ENCODE peak calls at places on chromosome 1, in seven cellular contexts. One of them, this sample, is unnamed.

GRCh38 chr1:42924249-42925131 is 34.2 kb downstream of the SLC2A1 start:
- DNase-seq in Peyer's patch: peak; percentile 96
- DNase-seq in astrocyte: peak; percentile 62
- DNase-seq in mammary epithelial cell: peak; percentile 77
- DNase-seq in ovary: peak; percentile 95
- DNase-seq in AG04450: peak; percentile 50
- DNase-seq in kidney epithelial cell: peak; percentile 43
- DNase-seq in this sample: no peak

GRCh38 chr1:180994262-180994661 is 28.4 kb downstream of the STX6 start:
- DNase-seq in mammary epithelial cell: peak; percentile 27
- DNase-seq in ovary: no peak
- DNase-seq in astrocyte: no peak
- DNase-seq in Peyer's patch: no peak
- DNase-seq in AG04450: no peak
- DNase-seq in kidney epithelial cell: no peak
- DNase-seq in this sample: no peak

GRCh38 chr1:66521736-66522365 is 12.1 kb upstream of the SGIP1 start:
- DNase-seq in kidney epithelial cell: no peak
- DNase-seq in ovary: no peak
- DNase-seq in mammary epithelial cell: peak; percentile 84
- DNase-seq in AG04450: peak; percentile 66
- DNase-seq in Peyer's patch: no peak
- DNase-seq in astrocyte: peak; percentile 90
- DNase-seq in this sample: peak; percentile 70

GRCh38 chr1:214912127-214912526 is 170.4 kb upstream of the KCNK2 start:
- DNase-seq in AG04450: no peak
- DNase-seq in Peyer's patch: no peak
- DNase-seq in mammary epithelial cell: no peak
- DNase-seq in kidney epithelial cell: no peak
- DNase-seq in astrocyte: no peak
- DNase-seq in ovary: no peak
- DNase-seq in this sample: no peak

GRCh38 chr1:204084247-204084772 is 11.4 kb downstream of the SOX13 start:
- DNase-seq in Peyer's patch: no peak
- DNase-seq in astrocyte: no peak
- DNase-seq in AG04450: no peak
- DNase-seq in kidney epithelial cell: no peak
- DNase-seq in ovary: no peak
- DNase-seq in mammary epithelial cell: no peak
- DNase-seq in this sample: no peak

GRCh38 chr1:157505481-157506272 is 46.6 kb downstream of the FCRL5 start:
- DNase-seq in Peyer's patch: peak; percentile 60
- DNase-seq in mammary epithelial cell: peak; percentile 36
- DNase-seq in astrocyte: peak; percentile 15
- DNase-seq in kidney epithelial cell: no peak
- DNase-seq in AG04450: peak; percentile 11
- DNase-seq in ovary: no peak
- DNase-seq in this sample: peak; percentile 12

GRCh38 chr1:230167419-230167852 is 100.4 kb downstream of the GALNT2 start:
- DNase-seq in Peyer's patch: no peak
- DNase-seq in astrocyte: peak; percentile 41
- DNase-seq in kidney epithelial cell: no peak
- DNase-seq in AG04450: no peak
- DNase-seq in ovary: no peak
- DNase-seq in mammary epithelial cell: peak; percentile 50
- DNase-seq in this sample: no peak

GRCh38 chr1:248857201-248857600 is 1.7 kb downstream of the ZNF692 start:
- DNase-seq in Peyer's patch: no peak
- DNase-seq in kidney epithelial cell: no peak
- DNase-seq in astrocyte: no peak
- DNase-seq in ovary: no peak
- DNase-seq in AG04450: no peak
- DNase-seq in mammary epithelial cell: no peak
- DNase-seq in this sample: no peak

GRCh38 chr1:76939107-76939816 is 72.0 kb downstream of the ST6GALNAC5 start:
- DNase-seq in Peyer's patch: no peak
- DNase-seq in astrocyte: peak; percentile 79
- DNase-seq in mammary epithelial cell: no peak
- DNase-seq in ovary: no peak
- DNase-seq in AG04450: no peak
- DNase-seq in kidney epithelial cell: peak; percentile 25
- DNase-seq in this sample: no peak

GRCh38 chr1:50080904-50081586 is 27.7 kb upstream of the ELAVL4 start:
- DNase-seq in astrocyte: no peak
- DNase-seq in Peyer's patch: no peak
- DNase-seq in ovary: no peak
- DNase-seq in kidney epithelial cell: no peak
- DNase-seq in AG04450: no peak
- DNase-seq in mammary epithelial cell: peak; percentile 8
- DNase-seq in this sample: no peak

GRCh38 chr1:5724847-5725246 is 267.4 kb downstream of the NPHP4 start:
- DNase-seq in astrocyte: no peak
- DNase-seq in mammary epithelial cell: no peak
- DNase-seq in kidney epithelial cell: no peak
- DNase-seq in ovary: no peak
- DNase-seq in Peyer's patch: no peak
- DNase-seq in AG04450: no peak
- DNase-seq in this sample: no peak

DNA sequence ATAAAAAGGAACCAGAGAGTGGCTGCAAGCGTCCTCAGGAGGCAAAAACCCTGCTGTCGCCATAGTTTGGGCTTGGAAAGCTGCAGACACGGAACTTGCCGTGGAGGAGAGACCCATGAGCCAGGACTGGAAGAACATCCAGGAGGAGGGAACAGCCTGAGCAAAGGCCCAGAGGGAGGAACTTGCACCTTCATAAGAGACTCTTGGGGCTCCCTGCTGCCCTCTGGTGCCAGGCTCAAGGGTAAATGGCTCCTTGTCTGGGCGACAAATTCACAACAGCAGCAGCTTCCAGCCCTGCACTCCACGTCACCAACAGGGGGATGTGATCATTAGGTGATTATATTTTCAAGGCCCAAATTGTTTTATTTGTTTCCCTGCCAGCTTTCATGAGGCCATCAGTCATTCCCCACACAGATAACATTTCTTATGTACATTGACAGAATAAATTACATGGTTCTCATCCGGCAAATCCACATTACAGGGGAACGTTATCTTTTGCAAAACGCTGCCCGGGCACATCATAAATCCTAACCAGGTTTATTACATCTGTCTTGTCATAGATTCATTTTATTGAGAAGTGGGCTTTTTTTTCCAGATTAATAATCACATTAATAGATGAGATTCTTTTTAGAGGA is 143.0 kb upstream of the GRIK3 start:
- DNase-seq in kidney epithelial cell: no peak
- DNase-seq in Peyer's patch: no peak
- DNase-seq in AG04450: no peak
- DNase-seq in astrocyte: no peak
- DNase-seq in ovary: no peak
- DNase-seq in mammary epithelial cell: peak; percentile 3
- DNase-seq in this sample: no peak
- TF ChIP-seq CTCF in kidney epithelial cell: peak; percentile 36
- TF ChIP-seq CTCF in Peyer's patch: no peak
- TF ChIP-seq CTCF in AG04450: peak; percentile 24
- TF ChIP-seq CTCF in astrocyte: no peak
- TF ChIP-seq CTCF in ovary: no peak
- TF ChIP-seq CTCF in mammary epithelial cell: peak; percentile 33
- TF ChIP-seq CTCF in this sample: peak; percentile 57

GRCh38 chr1:9687876-9688582 is 36.5 kb downstream of the PIK3CD start:
- DNase-seq in astrocyte: no peak
- DNase-seq in ovary: peak; percentile 56
- DNase-seq in AG04450: no peak
- DNase-seq in mammary epithelial cell: peak; percentile 34
- DNase-seq in Peyer's patch: peak; percentile 29
- DNase-seq in kidney epithelial cell: no peak
- DNase-seq in this sample: no peak

GRCh38 chr1:9689011-9689706 is 37.6 kb downstream of the PIK3CD start:
- DNase-seq in mammary epithelial cell: peak; percentile 66
- DNase-seq in astrocyte: no peak
- DNase-seq in AG04450: no peak
- DNase-seq in kidney epithelial cell: no peak
- DNase-seq in Peyer's patch: peak; percentile 89
- DNase-seq in ovary: peak; percentile 90
- DNase-seq in this sample: no peak

GRCh38 chr1:9688599-9688998 is 37.1 kb downstream of the PIK3CD start:
- DNase-seq in kidney epithelial cell: no peak
- DNase-seq in ovary: no peak
- DNase-seq in mammary epithelial cell: no peak
- DNase-seq in astrocyte: no peak
- DNase-seq in Peyer's patch: no peak
- DNase-seq in AG04450: no peak
- DNase-seq in this sample: no peak

GRCh38 chr1:9685833-9686232 is 34.3 kb downstream of the PIK3CD start:
- DNase-seq in AG04450: no peak
- DNase-seq in mammary epithelial cell: no peak
- DNase-seq in Peyer's patch: no peak
- DNase-seq in ovary: no peak
- DNase-seq in kidney epithelial cell: no peak
- DNase-seq in astrocyte: no peak
- DNase-seq in this sample: no peak

DNA sequence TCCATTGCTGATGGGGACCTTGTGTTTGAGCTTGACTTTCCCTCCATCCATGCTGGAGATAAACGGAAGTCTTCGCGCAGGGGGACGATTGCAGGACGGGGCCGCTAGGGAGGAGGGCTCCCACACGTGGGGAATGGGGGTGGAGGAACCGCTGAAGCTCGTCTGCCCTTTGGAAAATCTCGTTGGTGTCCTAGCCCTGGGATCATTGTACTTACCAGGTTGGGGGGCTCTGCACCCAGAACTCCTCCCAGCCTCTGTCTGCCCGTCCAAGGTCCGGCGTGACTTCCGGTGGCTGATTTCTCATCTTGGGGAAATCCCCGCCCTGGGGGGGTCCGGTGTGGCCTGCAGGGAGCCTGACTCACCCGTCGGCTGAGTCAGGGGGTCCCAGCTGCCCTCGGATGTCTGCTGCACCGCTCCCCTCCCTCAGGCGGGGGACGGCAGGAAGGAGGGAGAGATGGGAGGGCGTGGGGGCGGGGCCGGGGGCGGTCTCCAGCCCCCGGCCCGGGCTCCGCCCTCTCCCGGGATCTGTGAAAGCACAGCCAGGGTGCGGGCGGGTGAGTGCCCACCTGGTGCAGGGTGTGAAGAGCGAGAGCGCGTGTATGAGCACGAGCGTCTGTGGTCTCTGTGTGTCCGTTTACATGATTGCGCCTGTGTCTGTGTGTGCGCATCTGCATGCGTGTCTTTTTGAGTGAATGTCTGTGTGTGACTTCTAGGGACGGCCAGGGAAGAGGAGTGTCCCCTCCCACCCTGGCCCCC is 35.8 kb downstream of the PIK3CD start:
- DNase-seq in astrocyte: peak; percentile 71
- DNase-seq in AG04450: peak; percentile 53
- DNase-seq in Peyer's patch: peak; percentile 78
- DNase-seq in ovary: peak; percentile 71
- DNase-seq in mammary epithelial cell: peak; percentile 79
- DNase-seq in kidney epithelial cell: peak; percentile 80
- DNase-seq in this sample: no peak
- H3K4me3 ChIP-seq in astrocyte: peak overlapping the region; percentile 74
- H3K4me3 ChIP-seq in AG04450: peak overlapping the region; percentile 66
- H3K4me3 ChIP-seq in Peyer's patch: peak overlapping the region; percentile 59
- H3K4me3 ChIP-seq in ovary: peak overlapping the region; percentile 47
- H3K4me3 ChIP-seq in mammary epithelial cell: peak overlapping the region; percentile 48
- H3K4me3 ChIP-seq in kidney epithelial cell: peak overlapping the region; percentile 47
- H3K4me3 ChIP-seq in this sample: peak overlapping the region; percentile 58

GRCh38 chr1:15058261-15058660 is 95.3 kb upstream of the TMEM51 start:
- DNase-seq in AG04450: no peak
- DNase-seq in ovary: no peak
- DNase-seq in mammary epithelial cell: no peak
- DNase-seq in Peyer's patch: no peak
- DNase-seq in astrocyte: no peak
- DNase-seq in kidney epithelial cell: no peak
- DNase-seq in this sample: no peak
- TF ChIP-seq CTCF in AG04450: no peak
- TF ChIP-seq CTCF in ovary: no peak
- TF ChIP-seq CTCF in mammary epithelial cell: no peak
- TF ChIP-seq CTCF in Peyer's patch: no peak
- TF ChIP-seq CTCF in astrocyte: no peak
- TF ChIP-seq CTCF in kidney epithelial cell: no peak
- TF ChIP-seq CTCF in this sample: no peak

GRCh38 chr1:212669102-212669501 is 30.5 kb downstream of the BATF3 start:
- DNase-seq in AG04450: no peak
- DNase-seq in kidney epithelial cell: no peak
- DNase-seq in mammary epithelial cell: no peak
- DNase-seq in astrocyte: no peak
- DNase-seq in ovary: no peak
- DNase-seq in Peyer's patch: no peak
- DNase-seq in this sample: no peak

GRCh38 chr1:212665241-212666115 is 34.2 kb downstream of the BATF3 start:
- DNase-seq in AG04450: peak; percentile 41
- DNase-seq in kidney epithelial cell: peak; percentile 32
- DNase-seq in Peyer's patch: peak; percentile 74
- DNase-seq in ovary: peak; percentile 80
- DNase-seq in mammary epithelial cell: peak; percentile 56
- DNase-seq in astrocyte: peak; percentile 66
- DNase-seq in this sample: no peak

GRCh38 chr1:212666116-212666775 is 33.4 kb downstream of the BATF3 start:
- DNase-seq in kidney epithelial cell: no peak
- DNase-seq in ovary: no peak
- DNase-seq in Peyer's patch: no peak
- DNase-seq in AG04450: no peak
- DNase-seq in astrocyte: no peak
- DNase-seq in mammary epithelial cell: no peak
- DNase-seq in this sample: no peak

GRCh38 chr1:212668477-212668876 is 31.2 kb downstream of the BATF3 start:
- DNase-seq in kidney epithelial cell: no peak
- DNase-seq in astrocyte: no peak
- DNase-seq in AG04450: no peak
- DNase-seq in ovary: no peak
- DNase-seq in mammary epithelial cell: no peak
- DNase-seq in Peyer's patch: no peak
- DNase-seq in this sample: no peak

DNA sequence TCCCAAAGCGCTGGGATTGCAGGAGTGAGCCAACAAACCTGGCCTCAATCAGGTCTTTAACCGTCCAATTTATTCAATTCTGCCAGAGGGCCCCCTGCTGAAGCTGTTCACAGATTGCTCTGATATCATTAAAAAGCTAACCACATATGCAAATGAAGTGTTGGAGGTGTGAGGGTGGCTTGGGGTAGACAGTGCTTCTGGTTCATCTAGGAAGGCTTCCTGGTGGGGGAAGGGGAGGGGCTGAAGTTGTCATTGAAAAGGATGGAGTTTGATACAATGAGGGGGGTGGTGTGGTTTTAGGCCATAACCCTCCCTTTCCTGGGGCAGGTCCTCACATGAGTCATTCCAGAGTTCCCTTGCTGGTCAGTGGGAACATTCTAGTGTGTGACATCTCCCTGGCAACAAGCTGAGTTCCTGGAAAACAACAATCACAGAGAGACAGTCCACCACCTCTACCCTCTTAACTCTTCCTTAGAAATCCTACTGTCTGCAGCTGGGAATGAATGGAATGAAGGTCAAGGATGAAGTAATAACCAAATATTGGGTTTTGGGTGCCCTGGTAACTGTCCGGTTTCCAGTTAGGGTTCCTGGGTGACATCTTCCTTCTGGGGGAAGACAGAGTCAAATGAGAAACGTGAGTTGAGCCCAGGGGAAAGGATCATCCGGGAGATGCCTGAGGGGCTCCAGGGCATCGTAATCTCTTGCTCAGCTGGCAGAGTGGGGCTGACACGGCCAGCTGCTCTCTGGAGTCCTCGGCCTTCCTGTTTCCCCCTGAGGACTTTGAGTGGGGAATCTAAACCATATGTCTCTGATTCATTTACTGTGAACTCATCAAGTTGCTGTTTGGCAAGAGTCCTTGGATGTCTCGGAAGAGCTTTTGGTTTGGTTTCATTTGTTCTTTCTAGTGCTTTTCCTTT is 32.2 kb downstream of the BATF3 start:
- DNase-seq in AG04450: peak; percentile 79
- DNase-seq in mammary epithelial cell: peak; percentile 71
- DNase-seq in astrocyte: peak; percentile 94
- DNase-seq in Peyer's patch: no peak
- DNase-seq in ovary: no peak
- DNase-seq in kidney epithelial cell: peak; percentile 97
- DNase-seq in this sample: peak; percentile 84
- H3K4me3 ChIP-seq in AG04450: peak overlapping the region; percentile 48
- H3K4me3 ChIP-seq in mammary epithelial cell: no peak overlapping the region
- H3K4me3 ChIP-seq in astrocyte: peak overlapping the region; percentile 35
- H3K4me3 ChIP-seq in Peyer's patch: no peak overlapping the region
- H3K4me3 ChIP-seq in ovary: no peak overlapping the region
- H3K4me3 ChIP-seq in kidney epithelial cell: no peak overlapping the region
- H3K4me3 ChIP-seq in this sample: no peak overlapping the region

This sample was measured in epithelial cell of proximal tubule.